ENCODE peak calls at places on chromosomes 3 and 15, in ten cellular contexts. L is stimulated activated CD4-positive, alpha-beta T cell treated with anti-CD3 and anti-CD28 coated beads, Interleukin-12 subunit alpha, Interleukin-12 subunit beta, amount 100 ng/mL, for 48 hours; M is COR-L47; W is ovary; V is NCI-H2029 treated with DMSO at 0.1 percent for 48 hours; K is H7; Z is epithelial cell of prostate; F is amniotic stem cell; Y is endothelial cell; I is stimulated activated CD8-positive, alpha-beta memory T cell treated with anti-CD3 and anti-CD28 coated beads, Interleukin-15, amount 100 ng/mL, for 1 hour. U is an unnamed sample.
A peak's percentile ranks its signal among the peaks of the same experiment; 100 is the strongest.

GRCh38 chr3:197309528-197310361 is 11.3 kb upstream of the DLG1 start:
- DNase-seq in L (no peak), Z (no peak), K (peak; percentile 29), I (no peak), V (no peak), Y (no peak), W (no peak), M (no peak), F (peak; percentile 78), U (no peak)

GRCh38 chr3:24495334-24495994 is 814 bp upstream of the THRB start:
- DNase-seq in W (peak; percentile 15), Z (no peak), M (no peak), L (no peak), Y (peak; percentile 37), F (no peak), K (peak; percentile 79), V (no peak), I (no peak), U (no peak)

GRCh38 chr3:148243609-148244008 is 454.1 kb upstream of the AGTR1 start:
- DNase-seq in Z (no peak), V (no peak), Y (no peak), K (no peak), F (no peak), I (no peak), L (no peak), M (no peak), W (no peak), U (no peak)

GRCh38 chr3:190345027-190345821 is 23.0 kb upstream of the CLDN1 start:
- DNase-seq in V (no peak), I (no peak), Y (no peak), K (no peak), Z (peak; percentile 88), M (no peak), F (peak; percentile 70), W (peak; percentile 29), L (no peak), U (peak; percentile 86)

GRCh38 chr15:77974098-77974414 is 103.5 kb downstream of the TBC1D2B start:
- DNase-seq in W (peak; percentile 58), Z (no peak), V (no peak), I (no peak), F (no peak), Y (no peak), K (peak; percentile 18), L (no peak), M (no peak), U (peak; percentile 14)

GRCh38 chr15:34161329-34161953 is 48.5 kb downstream of the KATNBL1 start:
- DNase-seq in L (no peak), I (no peak), Z (peak; percentile 18), Y (no peak), W (no peak), M (no peak), K (no peak), V (no peak), F (no peak), U (no peak)

GRCh38 chr15:28128036-28128435 is 28.9 kb upstream of the OCA2 start:
- DNase-seq in Y (no peak), M (no peak), F (no peak), K (no peak), V (no peak), Z (no peak), L (no peak), W (no peak), I (no peak), U (peak; percentile 37)

GRCh38 chr15:63203451-63204090 is 14.2 kb downstream of the RAB8B start:
- DNase-seq in V (no peak), F (no peak), M (no peak), I (peak; percentile 20), Z (no peak), L (no peak), K (no peak), Y (no peak), W (no peak), U (no peak)

GRCh38 chr3:177622520-177622919 is 425.2 kb upstream of the TBL1XR1 start:
- DNase-seq in W (no peak), K (no peak), L (no peak), I (no peak), Z (no peak), V (no peak), M (no peak), F (no peak), Y (no peak), U (peak; percentile 89)

GRCh38 chr3:34534013-34534412 is 735.6 kb downstream of the PDCD6IP start:
- DNase-seq in I (no peak), Y (no peak), W (no peak), L (no peak), M (no peak), V (no peak), F (no peak), K (no peak), Z (no peak), U (no peak)

GRCh38 chr3:164144824-164145223 is 933.5 kb downstream of the SI start:
- DNase-seq in M (no peak), F (no peak), V (no peak), I (no peak), L (no peak), Y (no peak), K (no peak), W (no peak), Z (no peak), U (no peak)

GRCh38 chr15:72584006-72584405 is 70.5 kb upstream of the GOLGA6B start:
- DNase-seq in K (no peak), Z (no peak), I (no peak), M (no peak), W (no peak), L (no peak), F (no peak), Y (no peak), V (no peak), U (no peak)

GRCh38 chr3:165466856-165467255 is 270.7 kb upstream of the SLITRK3 start:
- DNase-seq in I (no peak), M (no peak), F (no peak), V (no peak), W (no peak), Y (no peak), Z (no peak), L (no peak), K (no peak), U (no peak)

GRCh38 chr15:90641581-90642463 is 75.3 kb upstream of the BLM start:
- DNase-seq in Z (no peak), M (no peak), Y (no peak), I (no peak), L (no peak), F (no peak), K (no peak), W (no peak), V (no peak), U (no peak)

GRCh38 chr15:99250494-99251435 is 516 bp upstream of the LRRC28 start:
- DNase-seq in K (peak; percentile 97), Z (peak; percentile 88), I (peak; percentile 80), L (peak; percentile 98), F (peak; percentile 96), Y (peak; percentile 97), W (peak; percentile 99), M (peak; percentile 99), V (peak; percentile 63), U (peak; percentile 98)

GRCh38 chr3:131543714-131544113 is 40.9 kb upstream of the MRPL3 start:
- DNase-seq in Y (no peak), M (no peak), F (no peak), Z (no peak), W (peak; percentile 85), V (no peak), L (no peak), K (no peak), I (no peak), U (peak; percentile 74)

GRCh38 chr3:58899159-58899952 is 150.5 kb downstream of the CFAP20DC start:
- DNase-seq in M (no peak), W (peak; percentile 19), I (no peak), Z (no peak), F (no peak), K (no peak), L (no peak), V (peak; percentile 1), Y (no peak), U (no peak)

GRCh38 chr3:61966200-61966599 is 404.8 kb downstream of the PTPRG start:
- DNase-seq in M (no peak), W (no peak), Z (peak; percentile 36), F (no peak), I (no peak), V (no peak), K (no peak), L (no peak), Y (no peak), U (no peak)

GRCh38 chr15:60932051-60932915 is 296.8 kb downstream of the RORA start:
- DNase-seq in F (peak; percentile 5), Z (peak; percentile 91), V (no peak), Y (no peak), K (no peak), L (peak; percentile 30), W (no peak), M (no peak), I (peak; percentile 21), U (no peak)

GRCh38 chr15:37219211-37219701 is 118.9 kb upstream of the MEIS2 start:
- DNase-seq in W (no peak), F (no peak), I (no peak), L (no peak), K (no peak), Y (no peak), V (no peak), M (no peak), Z (no peak), U (peak; percentile 61)

GRCh38 chr3:50604110-50604621 is 7.4 kb downstream of the CISH start:
- DNase-seq in L (no peak), I (no peak), V (no peak), M (no peak), K (no peak), W (no peak), F (no peak), Y (no peak), Z (no peak), U (no peak)

GRCh38 chr3:141493152-141493551 is 6.3 kb downstream of the RASA2 start:
- DNase-seq in F (no peak), Y (no peak), Z (no peak), K (no peak), L (no peak), M (no peak), W (no peak), V (no peak), I (no peak), U (no peak)

GRCh38 chr3:193879864-193880242 is 256.1 kb upstream of the HES1 start:
- DNase-seq in F (no peak), L (no peak), Y (no peak), Z (no peak), W (no peak), M (no peak), I (no peak), V (no peak), K (no peak), U (no peak)

GRCh38 chr3:150972379-150972985 is at the start of gene CLRN1:
- DNase-seq in I (no peak), L (no peak), K (no peak), M (no peak), Y (no peak), F (no peak), Z (no peak), W (no peak), V (no peak), U (no peak)

GRCh38 chr3:12158387-12159226 is at the start of gene TIMP4:
- DNase-seq in W (peak; percentile 38), Z (no peak), F (no peak), Y (no peak), K (peak; percentile 75), L (no peak), M (peak; percentile 42), V (no peak), I (no peak), U (no peak)

GRCh38 chr3:197499427-197499826 is 56.3 kb downstream of the BDH1 start:
- DNase-seq in W (no peak), F (no peak), K (no peak), L (no peak), I (no peak), V (no peak), M (no peak), Z (peak; percentile 84), Y (no peak), U (no peak)

U was measured in LNCaP clone FGC.